ENCODE peak calls at places on chromosomes 7 and 10, in seven cellular contexts. B, T, F, H, K, V and L are unnamed samples.
A peak's percentile ranks its signal among the peaks of the same experiment; 100 is the strongest.

GRCh38 chr7:19203686-19204085 is 58.5 kb upstream of the FERD3L start:
- DNase-seq in B (no peak), T (no peak), F (no peak), H (no peak), K (no peak), V (no peak), L (no peak)

GRCh38 chr7:41755100-41755499 is 52.2 kb upstream of the INHBA start:
- DNase-seq in B (no peak), T (no peak), F (no peak), H (no peak), K (no peak), V (peak; percentile 20), L (peak; percentile 3)

GRCh38 chr10:7170626-7171322 is 240.1 kb downstream of the SFMBT2 start:
- DNase-seq in B (no peak), T (no peak), F (no peak), H (no peak), K (no peak), V (peak; percentile 5), L (no peak)

GRCh38 chr7:137994091-137994688 is 7.7 kb downstream of the CREB3L2 start:
- DNase-seq in B (no peak), T (no peak), F (no peak), H (no peak), K (no peak), V (no peak), L (peak; percentile 62)

GRCh38 chr7:116728413-116728812 is 56.4 kb downstream of the MET start:
- DNase-seq in B (no peak), T (no peak), F (no peak), H (no peak), K (no peak), V (no peak), L (no peak)

GRCh38 chr7:80659120-80660055 is 20.9 kb downstream of the CD36 start:
- DNase-seq in B (no peak), T (no peak), F (no peak), H (no peak), K (no peak), V (peak; percentile 50), L (no peak)

GRCh38 chr7:149885191-149886017 is 11.6 kb downstream of the ATP6V0E2 start:
- DNase-seq in B (no peak), T (no peak), F (no peak), H (no peak), K (no peak), V (peak; percentile 69), L (no peak)

GRCh38 chr7:132138817-132139216 is 437.5 kb downstream of the PLXNA4 start:
- DNase-seq in B (no peak), T (no peak), F (no peak), H (no peak), K (no peak), V (peak; percentile 34), L (no peak)

GRCh38 chr7:30941582-30942310 is 22.0 kb upstream of the GHRHR start:
- DNase-seq in B (no peak), T (no peak), F (no peak), H (no peak), K (no peak), V (no peak), L (no peak)

GRCh38 chr10:29849434-29849833 is 210.0 kb downstream of the JCAD start:
- DNase-seq in B (peak; percentile 70), T (no peak), F (no peak), H (peak; percentile 82), K (no peak), V (peak; percentile 93), L (no peak)

GRCh38 chr10:124565565-124566221 is 104.1 kb downstream of the LHPP start:
- DNase-seq in B (no peak), T (peak; percentile 18), F (peak; percentile 76), H (no peak), K (peak; percentile 81), V (no peak), L (no peak)

GRCh38 chr7:100397336-100398081 is 24.2 kb downstream of the PILRA start:
- DNase-seq in B (no peak), T (no peak), F (no peak), H (no peak), K (no peak), V (no peak), L (no peak)
- TF ChIP-seq CTCF in B (no peak), T (no peak), F (no peak), H (no peak), K (no peak), V (no peak), L (no peak)

GRCh38 chr7:114088541-114088940 is 169.7 kb upstream of the PPP1R3A start:
- DNase-seq in B (no peak), T (no peak), F (no peak), H (no peak), K (no peak), V (no peak), L (no peak)
- H3K4me3 ChIP-seq in B (no peak overlapping the region), T (no peak overlapping the region), F (peak overlapping the region; percentile 85), H (no peak overlapping the region), K (peak overlapping the region; percentile 58), V (no peak overlapping the region), L (peak overlapping the region; percentile 76)

DNA sequence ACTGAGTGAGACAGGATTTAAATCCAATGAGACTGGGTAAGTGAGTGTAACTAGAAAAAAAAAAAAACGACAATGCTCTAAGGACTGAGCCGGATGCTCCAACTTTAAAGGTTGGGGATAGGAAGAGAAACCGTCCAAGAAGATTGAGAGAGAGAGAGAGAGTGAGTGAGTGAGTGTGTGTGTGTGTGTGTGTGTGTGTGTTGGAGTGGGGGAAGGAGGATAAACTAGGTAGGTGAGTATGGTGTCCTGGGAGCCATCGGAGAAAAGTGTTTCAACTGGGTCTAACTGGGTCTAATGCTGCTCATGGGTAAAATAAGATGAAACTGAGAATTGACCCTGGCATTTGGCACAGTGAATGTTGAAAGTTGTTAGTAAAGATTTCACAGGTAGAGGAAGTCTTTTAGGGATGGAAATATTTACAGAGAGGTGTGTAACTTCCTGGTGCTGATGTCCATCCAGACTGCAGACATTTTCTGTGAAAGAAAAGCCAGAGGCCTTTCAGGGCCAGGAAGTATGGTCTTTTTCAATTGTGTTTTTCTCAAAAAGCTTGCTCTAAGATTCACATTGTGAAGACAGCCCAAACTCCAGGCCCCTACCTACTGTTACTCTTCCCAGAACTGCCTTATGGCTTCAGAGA is 14.2 kb downstream of the ENTPD1 start:
- DNase-seq in B (no peak), T (no peak), F (no peak), H (no peak), K (no peak), V (no peak), L (no peak)
- TF ChIP-seq CTCF in B (no peak), T (no peak), F (no peak), H (no peak), K (no peak), V (no peak), L (no peak)

GRCh38 chr10:4242561-4243035 is 457.6 kb upstream of the KLF6 start:
- DNase-seq in B (peak; percentile 76), T (no peak), F (no peak), H (peak; percentile 71), K (no peak), V (peak; percentile 98), L (no peak)

GRCh38 chr10:4241724-4242345 is 456.8 kb upstream of the KLF6 start:
- DNase-seq in B (peak; percentile 92), T (no peak), F (no peak), H (peak; percentile 98), K (no peak), V (peak; percentile 100), L (no peak)

GRCh38 chr10:4240641-4241197 is 455.7 kb upstream of the KLF6 start:
- DNase-seq in B (no peak), T (no peak), F (no peak), H (peak; percentile 68), K (no peak), V (peak; percentile 91), L (no peak)

GRCh38 chr10:4243169-4243568 is 458.2 kb upstream of the KLF6 start:
- DNase-seq in B (no peak), T (no peak), F (no peak), H (no peak), K (no peak), V (no peak), L (no peak)

GRCh38 chr10:4243651-4244050 is 458.6 kb upstream of the KLF6 start:
- DNase-seq in B (peak; percentile 94), T (no peak), F (no peak), H (peak; percentile 97), K (no peak), V (peak; percentile 100), L (peak; percentile 83)
- H3K4me3 ChIP-seq in B (no peak overlapping the region), T (no peak overlapping the region), F (peak overlapping the region; percentile 48), H (no peak overlapping the region), K (no peak overlapping the region), V (peak overlapping the region; percentile 28), L (no peak overlapping the region)

GRCh38 chr7:14419554-14419953 is 430.1 kb upstream of the ETV1 start:
- DNase-seq in B (no peak), T (no peak), F (no peak), H (no peak), K (no peak), V (no peak), L (no peak)

GRCh38 chr7:14420768-14421167 is 431.3 kb upstream of the ETV1 start:
- DNase-seq in B (no peak), T (no peak), F (no peak), H (no peak), K (no peak), V (no peak), L (no peak)

GRCh38 chr7:14425559-14425958 is 436.1 kb upstream of the ETV1 start:
- DNase-seq in B (no peak), T (no peak), F (no peak), H (no peak), K (no peak), V (no peak), L (no peak)

DNA sequence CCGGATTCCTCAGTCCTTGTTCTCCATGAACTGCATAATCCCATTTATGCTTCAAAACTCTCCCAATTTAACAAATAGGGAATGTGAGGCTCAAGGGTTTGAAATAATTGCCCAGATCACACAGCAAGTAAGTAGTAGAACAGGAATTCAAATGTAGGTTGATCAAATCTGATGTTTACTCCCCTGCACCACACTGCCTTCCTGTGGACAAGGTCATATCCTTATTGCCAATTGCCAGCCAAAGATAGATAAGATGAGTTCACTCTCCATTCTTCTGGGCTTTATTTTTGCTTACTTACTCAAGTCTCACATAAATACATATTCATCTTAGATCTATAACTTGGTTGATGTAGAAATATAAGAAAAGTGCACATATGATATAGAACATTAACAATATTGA is 435.2 kb upstream of the ETV1 start:
- DNase-seq in B (no peak), T (no peak), F (no peak), H (no peak), K (no peak), V (no peak), L (no peak)
- TF ChIP-seq CTCF in B (no peak), T (no peak), F (no peak), H (no peak), K (no peak), V (no peak), L (peak; percentile 25)

GRCh38 chr10:129419386-129419785 is 47.7 kb upstream of the MGMT start:
- DNase-seq in B (no peak), T (no peak), F (no peak), H (no peak), K (no peak), V (no peak), L (no peak)

GRCh38 chr10:129421399-129421798 is 45.6 kb upstream of the MGMT start:
- DNase-seq in B (no peak), T (no peak), F (no peak), H (no peak), K (no peak), V (no peak), L (no peak)

GRCh38 chr10:129426670-129427069 is 40.4 kb upstream of the MGMT start:
- DNase-seq in B (no peak), T (no peak), F (no peak), H (no peak), K (no peak), V (no peak), L (no peak)

GRCh38 chr10:129424978-129425377 is 42.1 kb upstream of the MGMT start:
- DNase-seq in B (no peak), T (no peak), F (no peak), H (no peak), K (no peak), V (no peak), L (no peak)
- H3K4me3 ChIP-seq in B (no peak overlapping the region), T (no peak overlapping the region), F (no peak overlapping the region), H (no peak overlapping the region), K (no peak overlapping the region), V (no peak overlapping the region), L (no peak overlapping the region)